ENCODE peak calls at places on chromosome 20, in nine cellular contexts. J, C, F, L, Y, P, A, B and S are unnamed samples.
A peak's percentile ranks its signal among the peaks of the same experiment; 100 is the strongest.

GRCh38 chr20:577167-577791 is 32.8 kb downstream of the TCF15 start:
- DNase-seq in J (no peak), C (no peak), F (peak; percentile 31), L (peak; percentile 18), Y (no peak), P (no peak), A (no peak), B (no peak), S (no peak)

GRCh38 chr20:39399463-39399862 is 437.3 kb downstream of the DHX35 start:
- DNase-seq in J (no peak), C (no peak), F (no peak), L (no peak), Y (no peak), P (no peak), A (no peak), B (no peak), S (no peak)

GRCh38 chr20:17995967-17996819 is 27.4 kb downstream of the MGME1 start:
- DNase-seq in J (no peak), C (peak; percentile 48), F (peak; percentile 87), L (peak; percentile 80), Y (peak; percentile 20), P (no peak), A (peak; percentile 40), B (no peak), S (peak; percentile 66)

GRCh38 chr20:5234158-5234557 is 82.6 kb downstream of the PROKR2 start:
- DNase-seq in J (no peak), C (no peak), F (no peak), L (no peak), Y (no peak), P (no peak), A (no peak), B (no peak), S (no peak)

GRCh38 chr20:34215711-34216381 is 25.4 kb upstream of the ASIP start:
- DNase-seq in J (peak; percentile 37), C (peak; percentile 51), F (peak; percentile 87), L (peak; percentile 57), Y (peak; percentile 4), P (no peak), A (no peak), B (peak; percentile 70), S (peak; percentile 51)

GRCh38 chr20:49660912-49661311 is 52.8 kb downstream of the B4GALT5 start:
- DNase-seq in J (no peak), C (no peak), F (no peak), L (no peak), Y (no peak), P (no peak), A (no peak), B (no peak), S (no peak)

GRCh38 chr20:44301285-44301684 is 9.7 kb downstream of the FITM2 start:
- DNase-seq in J (no peak), C (no peak), F (no peak), L (no peak), Y (no peak), P (no peak), A (no peak), B (no peak), S (no peak)

GRCh38 chr20:57718490-57719009 is 8.7 kb upstream of the PMEPA1 start:
- DNase-seq in J (peak; percentile 85), C (peak; percentile 98), F (peak; percentile 98), L (peak; percentile 97), Y (peak; percentile 79), P (peak; percentile 76), A (peak; percentile 85), B (peak; percentile 94), S (peak; percentile 99)

GRCh38 chr20:35270021-35270902 is 7.7 kb downstream of the MMP24OS start:
- DNase-seq in J (no peak), C (no peak), F (no peak), L (no peak), Y (no peak), P (no peak), A (no peak), B (no peak), S (no peak)

GRCh38 chr20:35271904-35272303 is 6.0 kb downstream of the MMP24OS start:
- DNase-seq in J (no peak), C (no peak), F (peak; percentile 66), L (peak; percentile 44), Y (no peak), P (no peak), A (no peak), B (no peak), S (peak; percentile 34)

GRCh38 chr20:35271073-35271882 is 6.6 kb downstream of the MMP24OS start:
- DNase-seq in J (no peak), C (no peak), F (no peak), L (no peak), Y (no peak), P (no peak), A (no peak), B (no peak), S (no peak)

GRCh38 chr20:35267092-35267491 is 10.8 kb downstream of the MMP24OS start:
- DNase-seq in J (no peak), C (no peak), F (no peak), L (no peak), Y (no peak), P (no peak), A (no peak), B (no peak), S (no peak)

DNA sequence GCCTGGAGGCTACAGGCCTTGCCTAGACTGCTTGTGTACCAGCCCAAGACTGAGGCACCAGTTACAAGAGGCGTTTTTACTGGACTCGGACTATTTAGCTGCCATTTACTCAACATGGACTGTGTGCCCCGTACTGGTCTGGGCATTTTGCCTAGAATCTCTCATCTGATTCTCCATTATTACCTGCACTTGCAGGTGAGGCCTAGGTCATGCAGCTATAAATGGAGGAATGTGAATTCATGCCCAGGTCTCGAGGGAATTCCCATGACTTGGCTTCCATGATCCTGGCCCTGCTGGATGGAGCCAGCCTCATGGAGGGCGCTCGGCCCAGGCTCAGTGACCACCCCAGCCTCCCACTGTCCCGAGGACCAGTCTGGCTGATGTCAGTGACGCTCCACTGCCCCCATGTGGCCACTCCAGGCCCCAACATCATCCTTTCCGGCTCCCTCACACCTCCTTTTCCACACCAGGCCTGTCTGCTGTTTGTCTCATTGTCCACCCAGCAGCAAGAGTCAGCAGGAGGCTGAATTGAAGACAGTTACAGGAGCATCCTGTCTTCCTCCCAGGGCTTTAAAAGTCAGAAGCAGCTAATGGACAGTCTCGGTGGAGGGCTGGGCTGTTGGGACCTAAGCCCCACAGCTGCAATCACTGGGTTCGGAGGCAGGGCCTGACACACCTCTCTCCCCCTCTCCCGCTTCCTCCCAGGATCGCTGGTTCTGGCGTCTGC is 8.7 kb downstream of the MMP24OS start:
- DNase-seq in J (peak; percentile 32), C (no peak), F (peak; percentile 82), L (peak; percentile 72), Y (no peak), P (no peak), A (no peak), B (peak; percentile 79), S (peak; percentile 71)
- TF ChIP-seq CTCF in J (no peak), C (no peak), F (peak; percentile 87), L (peak; percentile 87), Y (peak; percentile 62), P (peak; percentile 58), A (peak; percentile 89), B (peak; percentile 66), S (peak; percentile 92)

DNA sequence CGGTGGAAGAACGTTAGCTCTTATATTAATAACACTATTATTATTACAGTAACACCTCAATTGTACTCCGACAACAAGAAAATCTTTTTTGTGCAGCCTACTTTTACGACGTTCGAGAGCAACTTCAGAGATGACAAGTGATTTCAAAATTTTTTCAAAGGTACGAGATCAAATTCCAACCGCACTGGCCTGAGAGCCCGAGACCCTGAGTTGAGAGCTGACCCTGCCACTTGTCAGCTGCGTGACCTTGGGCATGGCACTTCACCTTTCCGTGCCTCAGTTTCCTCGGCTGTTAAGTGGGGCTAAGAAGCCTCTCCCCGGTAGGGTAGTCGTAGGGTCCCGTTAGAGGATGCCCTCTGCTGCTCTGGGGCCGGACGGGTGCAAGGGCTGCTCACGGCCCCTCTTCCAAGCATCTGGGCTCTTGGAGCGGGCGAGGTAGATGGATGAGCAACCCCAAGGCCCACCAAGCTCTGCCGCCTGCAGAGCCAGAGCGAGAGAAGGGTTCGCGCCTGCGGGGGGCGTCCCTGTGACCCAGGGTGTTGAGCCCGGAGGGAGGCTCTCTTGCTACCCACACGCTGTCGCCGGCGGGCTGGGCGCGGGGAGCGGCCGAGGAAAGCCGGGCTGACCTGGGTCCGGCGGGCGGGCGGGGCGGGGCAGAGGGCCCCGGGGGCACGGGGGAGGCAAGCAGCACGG is 510 bp downstream of the NDRG3 start:
- DNase-seq in J (no peak), C (no peak), F (no peak), L (no peak), Y (peak; percentile 5), P (no peak), A (no peak), B (peak; percentile 40), S (peak; percentile 0)
- TF ChIP-seq CTCF in J (no peak), C (no peak), F (no peak), L (no peak), Y (peak; percentile 15), P (no peak), A (peak; percentile 3), B (no peak), S (no peak)

GRCh38 chr20:48657426-48658197 is 170.2 kb downstream of the PREX1 start:
- DNase-seq in J (peak; percentile 46), C (peak; percentile 63), F (peak; percentile 86), L (peak; percentile 85), Y (peak; percentile 49), P (no peak), A (peak; percentile 39), B (peak; percentile 75), S (peak; percentile 69)

GRCh38 chr20:48658198-48658476 is 169.7 kb downstream of the PREX1 start:
- DNase-seq in J (no peak), C (no peak), F (no peak), L (no peak), Y (no peak), P (no peak), A (no peak), B (no peak), S (no peak)

GRCh38 chr20:48656120-48656519 is 171.7 kb downstream of the PREX1 start:
- DNase-seq in J (no peak), C (no peak), F (no peak), L (no peak), Y (no peak), P (no peak), A (no peak), B (no peak), S (no peak)

GRCh38 chr20:48658505-48658904 is 169.3 kb downstream of the PREX1 start:
- DNase-seq in J (no peak), C (no peak), F (no peak), L (no peak), Y (no peak), P (no peak), A (no peak), B (no peak), S (no peak)

DNA sequence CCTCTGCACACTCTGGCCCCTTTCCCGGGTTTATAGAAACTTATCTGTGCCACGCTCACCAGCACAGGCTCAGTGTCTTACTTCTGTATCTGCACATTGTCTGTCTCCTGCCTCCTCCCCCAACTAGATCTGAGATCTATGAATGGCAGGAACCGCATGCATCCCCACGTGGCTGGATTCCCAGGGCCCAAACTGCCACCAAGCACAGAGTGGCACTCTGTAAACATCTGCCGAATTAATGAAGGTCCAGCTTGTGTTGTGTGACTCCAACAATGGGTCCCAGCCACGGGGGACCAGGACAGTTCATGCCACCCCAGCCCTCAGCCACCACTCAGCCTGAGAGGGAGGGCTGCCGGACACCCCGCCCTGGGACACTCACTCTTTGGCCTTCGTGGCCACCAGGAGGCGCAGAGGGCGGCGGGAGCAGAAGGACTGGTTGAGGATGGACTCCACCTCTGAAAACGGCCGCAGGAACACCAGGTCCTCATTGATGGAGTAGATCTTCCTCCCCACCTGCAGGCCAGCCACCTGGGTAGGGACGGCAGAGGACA is 171.1 kb downstream of the PREX1 start:
- DNase-seq in J (no peak), C (no peak), F (no peak), L (no peak), Y (no peak), P (no peak), A (no peak), B (no peak), S (no peak)
- TF ChIP-seq CTCF in J (no peak), C (no peak), F (peak; percentile 14), L (peak; percentile 19), Y (no peak), P (no peak), A (peak; percentile 39), B (no peak), S (peak; percentile 45)

DNA sequence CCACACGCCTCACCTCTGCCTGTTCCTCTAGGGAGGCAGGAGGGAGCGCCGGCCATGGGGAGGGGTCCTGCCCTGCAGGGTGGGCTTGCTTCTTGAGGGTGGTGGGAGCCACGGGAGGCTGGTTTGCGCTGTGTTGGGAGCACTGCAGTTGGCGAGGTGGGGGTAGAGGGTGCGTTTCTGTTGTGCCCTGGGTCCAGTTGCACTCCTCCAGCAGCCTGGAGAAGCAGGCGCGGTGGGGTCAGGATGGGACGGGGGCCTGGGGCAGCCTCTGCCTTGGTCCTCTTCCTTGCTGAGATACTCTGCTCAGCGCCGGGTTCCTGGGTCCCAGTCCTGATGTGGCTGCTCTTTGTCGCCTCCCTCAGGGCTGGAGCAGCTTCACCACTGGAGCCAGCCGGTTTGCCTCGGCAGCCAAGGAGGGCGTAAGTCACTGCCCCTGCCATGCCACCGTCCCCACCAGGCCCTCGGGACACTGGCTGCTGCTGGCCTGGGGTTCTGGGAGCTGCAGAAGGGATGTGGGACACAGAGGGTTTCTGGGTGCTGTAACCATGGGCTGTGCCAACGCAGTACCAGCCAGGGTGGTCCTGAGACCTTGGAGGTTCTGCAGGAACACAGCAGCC is 8.4 kb downstream of the ARFGAP1 start:
- DNase-seq in J (no peak), C (no peak), F (peak; percentile 42), L (no peak), Y (no peak), P (no peak), A (no peak), B (no peak), S (no peak)
- TF ChIP-seq CTCF in J (no peak), C (no peak), F (peak; percentile 31), L (peak; percentile 30), Y (no peak), P (no peak), A (peak; percentile 29), B (no peak), S (peak; percentile 62)